ENCODE peak calls at places on chromosomes 16 and 17, in seven cellular contexts. G, J, I, P, A, H and T are unnamed samples.

GRCh38 chr17:79833110-79833450 is 6.2 kb downstream of the CBX4 start:
- DNase-seq in I (no peak), J (no peak), H (no peak), G (no peak), A (no peak), P (no peak), T (no peak)

GRCh38 chr16:73143681-73144370 is 95.9 kb upstream of the ZFHX3 start:
- DNase-seq in A (no peak), H (no peak), I (no peak), P (no peak), J (no peak), G (no peak), T (no peak)

GRCh38 chr17:47875011-47875471 is 21.0 kb upstream of the SP2 start:
- DNase-seq in A (no peak), G (no peak), J (no peak), P (no peak), I (no peak), H (no peak), T (no peak)

GRCh38 chr17:19753661-19754463 is 5.8 kb upstream of the ALDH3A1 start:
- DNase-seq in J (no peak), A (no peak), P (no peak), I (peak; percentile 55), H (peak; percentile 64), G (no peak), T (no peak)

GRCh38 chr17:80441133-80441578 is 26.2 kb downstream of the ENDOV start:
- DNase-seq in G (no peak), J (peak; percentile 73), H (no peak), I (no peak), P (no peak), A (peak; percentile 44), T (peak; percentile 85)

GRCh38 chr17:60077226-60077625 is 1.5 kb downstream of the HEATR6 start:
- DNase-seq in A (no peak), I (no peak), J (no peak), P (no peak), H (no peak), G (no peak), T (no peak)

GRCh38 chr17:49401971-49402491 is 12.7 kb downstream of the PHB1 start:
- DNase-seq in P (no peak), G (peak; percentile 67), J (no peak), I (no peak), H (no peak), A (no peak), T (no peak)

GRCh38 chr17:81735181-81736102 is 23.4 kb downstream of the SLC25A10 start:
- DNase-seq in G (no peak), P (peak; percentile 43), A (no peak), J (no peak), H (peak; percentile 54), I (no peak), T (no peak)

GRCh38 chr17:18043491-18043890 is 4.3 kb downstream of the GID4 start:
- DNase-seq in G (no peak), I (no peak), P (no peak), J (no peak), H (no peak), A (no peak), T (no peak)

GRCh38 chr17:48997827-48998556 is 807 bp downstream of the IGF2BP1 start:
- DNase-seq in P (no peak), J (no peak), A (no peak), H (no peak), G (no peak), I (no peak), T (no peak)

GRCh38 chr17:74859439-74860228 is at the start of gene GRIN2C:
- DNase-seq in P (no peak), H (no peak), A (peak; percentile 46), J (no peak), G (no peak), I (no peak), T (no peak)

GRCh38 chr16:66275795-66276428 is 90.6 kb upstream of the CDH5 start:
- DNase-seq in I (no peak), H (peak; percentile 49), A (no peak), P (peak; percentile 54), J (peak; percentile 43), G (peak; percentile 81), T (peak; percentile 49)

GRCh38 chr17:75524971-75525805 is at the start of gene LLGL2:
- DNase-seq in G (peak; percentile 94), A (peak; percentile 90), H (peak; percentile 94), I (peak; percentile 79), J (peak; percentile 91), P (peak; percentile 83), T (no peak)

GRCh38 chr17:60577147-60577925 is 22.7 kb upstream of the PPM1D start:
- DNase-seq in H (peak; percentile 25), A (peak; percentile 14), P (no peak), I (no peak), J (no peak), G (peak; percentile 52), T (no peak)

GRCh38 chr16:30065943-30066881 is 652 bp downstream of the ALDOA start:
- DNase-seq in P (peak; percentile 62), I (peak; percentile 48), A (no peak), J (no peak), G (no peak), H (peak; percentile 21), T (no peak)

GRCh38 chr16:23052908-23053580 is 96.2 kb downstream of the USP31 start:
- DNase-seq in G (no peak), I (no peak), A (no peak), H (no peak), J (no peak), P (no peak), T (no peak)

GRCh38 chr17:35241520-35241919 is 1.4 kb upstream of the SLFN5 start:
- DNase-seq in I (no peak), A (peak; percentile 43), P (no peak), J (peak; percentile 72), H (no peak), G (no peak), T (no peak)

DNA sequence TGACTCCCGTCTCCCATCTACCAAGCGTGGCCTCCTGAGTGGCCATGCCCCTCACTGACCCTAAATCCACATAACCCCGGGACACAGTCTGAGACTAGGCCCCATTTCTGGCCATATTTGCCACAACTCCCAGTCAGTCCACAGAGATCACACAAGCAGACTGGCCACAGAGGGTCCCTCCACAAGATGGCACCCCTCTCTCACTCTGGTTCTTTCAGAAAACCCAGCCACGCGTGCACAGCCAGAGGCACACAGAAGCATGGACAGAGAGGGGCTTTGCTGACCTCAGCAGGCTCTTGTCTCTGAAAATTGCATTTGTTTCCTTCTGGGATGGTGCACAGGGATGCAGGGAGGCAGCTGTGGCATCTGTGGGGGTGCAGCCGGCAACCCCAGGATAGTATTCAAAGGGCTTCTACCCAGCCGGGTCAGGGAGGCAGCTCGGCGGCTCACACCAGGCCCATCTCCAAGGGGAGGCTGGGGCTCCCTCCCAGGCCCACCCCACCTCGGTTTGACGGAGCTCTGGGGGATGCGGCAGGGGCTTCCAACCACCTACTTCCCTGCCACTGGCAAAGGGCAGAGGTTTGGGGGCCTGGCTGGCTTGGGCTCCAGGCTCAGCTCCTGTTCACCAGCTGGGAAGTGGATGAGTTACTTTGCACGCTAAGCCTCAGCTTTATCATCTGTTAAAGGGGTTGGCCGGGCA is 16.8 kb downstream of the DOC2B start:
- DNase-seq in J (no peak), I (peak; percentile 54), A (peak; percentile 44), H (peak; percentile 25), G (no peak), P (no peak), T (peak; percentile 10)
- H3K4me3 ChIP-seq in J (no peak overlapping the region), I (no peak overlapping the region), A (no peak overlapping the region), H (no peak overlapping the region), G (no peak overlapping the region), P (no peak overlapping the region), T (no peak overlapping the region)

GRCh38 chr16:280005-280421 is 378 bp upstream of the ARHGDIG start:
- DNase-seq in G (no peak), H (no peak), J (no peak), P (no peak), A (no peak), I (no peak), T (no peak)

GRCh38 chr16:279531-279930 is 860 bp upstream of the ARHGDIG start:
- DNase-seq in A (no peak), J (no peak), H (no peak), P (no peak), I (no peak), G (no peak), T (no peak)

GRCh38 chr16:280991-281659 is 734 bp downstream of the ARHGDIG start:
- DNase-seq in P (no peak), H (no peak), G (no peak), J (no peak), A (no peak), I (no peak), T (no peak)

GRCh38 chr16:281660-282249 is 1.2 kb upstream of the PDIA2 start:
- DNase-seq in H (no peak), P (no peak), J (no peak), I (no peak), G (no peak), A (no peak), T (no peak)

GRCh38 chr16:280552-280951 is at the start of gene ARHGDIG:
- DNase-seq in A (no peak), P (no peak), G (no peak), I (no peak), J (no peak), H (no peak), T (no peak)
- H3K4me3 ChIP-seq in A (no peak within 1 kb of the TSS), P (no peak within 1 kb of the TSS), G (no peak within 1 kb of the TSS), I (peak within 1 kb of the TSS; percentile 56), J (no peak within 1 kb of the TSS), H (no peak within 1 kb of the TSS), T (no peak within 1 kb of the TSS)

DNA sequence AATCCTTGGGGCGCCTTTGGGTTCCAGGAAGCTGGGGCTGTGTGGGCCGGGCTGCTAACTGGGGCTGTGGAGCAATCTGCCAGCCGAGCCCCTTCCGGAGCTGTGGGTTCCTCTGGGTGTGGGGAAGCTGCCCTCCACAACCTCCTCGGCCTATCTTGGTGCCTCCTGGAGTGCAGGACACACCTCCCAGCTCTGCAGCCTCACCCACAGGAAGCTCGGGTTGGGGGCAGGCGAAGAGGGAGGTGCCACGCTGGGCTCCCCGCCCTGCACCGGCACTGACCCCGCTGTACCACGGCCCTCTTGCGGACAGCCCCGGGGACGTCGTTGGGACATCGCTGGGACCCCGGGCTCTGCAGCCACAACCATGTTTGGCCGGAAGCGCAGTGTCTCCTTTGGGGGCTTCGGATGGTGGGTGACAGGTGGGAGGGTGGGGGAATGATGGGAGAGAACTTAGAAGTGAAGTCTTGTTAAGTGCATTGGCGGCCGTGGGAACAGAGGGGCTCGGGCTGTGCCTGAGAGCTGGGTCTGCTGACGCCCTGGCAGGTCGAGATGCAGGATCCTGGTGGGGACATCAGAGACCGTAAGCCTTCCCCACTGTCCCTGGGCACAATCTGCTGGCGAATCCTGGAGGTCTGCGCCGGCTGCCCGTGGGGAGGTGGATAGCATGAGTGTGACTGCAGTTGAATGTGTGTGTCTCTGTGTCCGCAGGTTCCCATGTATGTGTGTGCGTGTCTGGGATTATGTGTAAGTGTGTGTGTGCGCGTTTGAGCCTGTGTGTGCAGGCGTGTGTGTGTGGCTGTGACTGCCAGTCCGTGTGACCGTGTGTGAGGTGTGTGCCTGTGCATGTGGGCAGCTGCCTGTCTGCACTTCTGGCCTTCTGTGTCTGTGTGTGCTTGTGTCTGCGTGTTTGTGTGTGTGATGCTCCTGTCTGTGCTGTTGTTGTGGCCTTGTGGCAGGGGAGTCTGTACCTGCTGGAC is at the start of gene RAP1GAP2:
- DNase-seq in I (peak; percentile 71), H (peak; percentile 82), G (peak; percentile 92), A (peak; percentile 66), J (peak; percentile 80), P (peak; percentile 75), T (peak; percentile 89)
- H3K4me3 ChIP-seq in I (peak within 1 kb of the TSS; percentile 28), H (no peak within 1 kb of the TSS), G (no peak within 1 kb of the TSS), A (peak within 1 kb of the TSS; percentile 87), J (peak within 1 kb of the TSS; percentile 56), P (no peak within 1 kb of the TSS), T (peak within 1 kb of the TSS; percentile 61)

DNA sequence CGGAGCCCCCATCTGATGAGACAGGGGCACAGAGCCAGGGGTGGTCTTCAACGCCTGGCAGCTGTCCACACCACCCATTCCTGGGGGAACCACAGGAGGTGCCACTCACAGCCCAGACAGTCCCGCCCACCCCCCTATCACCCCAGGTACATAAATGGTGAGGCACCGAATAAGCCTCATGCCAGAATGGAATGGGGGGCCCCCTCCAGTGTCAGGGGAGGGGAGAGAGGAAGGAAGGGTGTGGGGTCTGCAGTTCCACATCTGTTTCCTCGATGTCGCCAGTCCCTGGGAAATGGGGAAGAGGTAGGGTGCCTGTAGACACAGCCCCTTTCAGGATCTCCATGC is 1.7 kb downstream of the TMC6 start:
- DNase-seq in P (no peak), G (no peak), A (no peak), I (no peak), J (no peak), H (no peak), T (no peak)
- H3K4me3 ChIP-seq in P (no peak overlapping the region), G (no peak overlapping the region), A (peak overlapping the region; percentile 91), I (peak overlapping the region; percentile 74), J (peak overlapping the region; percentile 95), H (no peak overlapping the region), T (no peak overlapping the region)